ENCODE peak calls at places on chromosomes 2 and 18, in nine cellular contexts. U, A, R, B, V, Y, J, K and S are unnamed samples.

GRCh38 chr2:26717362-26717761 is 24.8 kb downstream of the KCNK3 start:
- DNase-seq in U (no peak), A (no peak), R (no peak), B (no peak), V (no peak), Y (no peak), J (no peak), K (no peak), S (no peak)

GRCh38 chr2:224909885-224910517 is 132.3 kb downstream of the DOCK10 start:
- DNase-seq in U (peak; percentile 84), A (no peak), R (no peak), B (no peak), V (peak; percentile 71), Y (no peak), J (peak; percentile 51), K (peak; percentile 62), S (no peak)

GRCh38 chr2:120346034-120346666 is at the start of gene INHBB:
- DNase-seq in U (no peak), A (peak; percentile 13), R (peak; percentile 37), B (peak; percentile 57), V (no peak), Y (no peak), J (no peak), K (no peak), S (no peak)

GRCh38 chr2:20403693-20404381 is 43.0 kb upstream of the RHOB start:
- DNase-seq in U (no peak), A (peak; percentile 6), R (no peak), B (no peak), V (no peak), Y (no peak), J (no peak), K (no peak), S (no peak)

GRCh38 chr2:85935746-85936208 is 47.0 kb upstream of the ST3GAL5 start:
- DNase-seq in U (no peak), A (no peak), R (no peak), B (no peak), V (no peak), Y (no peak), J (no peak), K (no peak), S (no peak)

GRCh38 chr2:237432484-237433092 is 18.6 kb upstream of the COL6A3 start:
- DNase-seq in U (no peak), A (no peak), R (no peak), B (no peak), V (peak; percentile 45), Y (no peak), J (no peak), K (no peak), S (no peak)

GRCh38 chr18:79395761-79396404 is at the start of gene NFATC1:
- DNase-seq in U (no peak), A (peak; percentile 67), R (peak; percentile 80), B (peak; percentile 90), V (peak; percentile 80), Y (peak; percentile 61), J (peak; percentile 86), K (peak; percentile 64), S (peak; percentile 71)

GRCh38 chr2:179790235-179790895 is 71.0 kb downstream of the ZNF385B start:
- DNase-seq in U (no peak), A (no peak), R (no peak), B (no peak), V (no peak), Y (no peak), J (no peak), K (no peak), S (no peak)

GRCh38 chr18:34729264-34729663 is 19.2 kb downstream of the DTNA start:
- DNase-seq in U (no peak), A (peak; percentile 27), R (no peak), B (peak; percentile 17), V (no peak), Y (peak; percentile 13), J (no peak), K (no peak), S (no peak)

GRCh38 chr2:157480182-157480961 is 36.5 kb upstream of the CYTIP start:
- DNase-seq in U (peak; percentile 70), A (peak; percentile 21), R (no peak), B (peak; percentile 14), V (peak; percentile 58), Y (no peak), J (peak; percentile 82), K (no peak), S (no peak)

GRCh38 chr2:44392338-44392943 is 30.7 kb downstream of the CAMKMT start:
- DNase-seq in U (no peak), A (peak; percentile 29), R (peak; percentile 64), B (no peak), V (no peak), Y (peak; percentile 58), J (no peak), K (peak; percentile 44), S (no peak)

GRCh38 chr2:140657657-140658056 is 1473.2 kb downstream of the LRP1B start:
- DNase-seq in U (no peak), A (no peak), R (no peak), B (no peak), V (no peak), Y (no peak), J (no peak), K (no peak), S (no peak)

GRCh38 chr2:67879586-67880290 is 183.1 kb downstream of the C1D start:
- DNase-seq in U (no peak), A (no peak), R (no peak), B (no peak), V (no peak), Y (no peak), J (no peak), K (no peak), S (no peak)

GRCh38 chr2:9714630-9715214 is 83.9 kb upstream of the YWHAQ start:
- DNase-seq in U (peak; percentile 90), A (no peak), R (peak; percentile 33), B (no peak), V (peak; percentile 74), Y (no peak), J (no peak), K (peak; percentile 68), S (no peak)

GRCh38 chr2:23649819-23650218 is 264.8 kb downstream of the KLHL29 start:
- DNase-seq in U (no peak), A (no peak), R (peak; percentile 28), B (no peak), V (no peak), Y (no peak), J (no peak), K (no peak), S (no peak)

GRCh38 chr2:235085476-235085875 is 133.7 kb downstream of the SH3BP4 start:
- DNase-seq in U (no peak), A (no peak), R (no peak), B (no peak), V (no peak), Y (no peak), J (no peak), K (no peak), S (no peak)

DNA sequence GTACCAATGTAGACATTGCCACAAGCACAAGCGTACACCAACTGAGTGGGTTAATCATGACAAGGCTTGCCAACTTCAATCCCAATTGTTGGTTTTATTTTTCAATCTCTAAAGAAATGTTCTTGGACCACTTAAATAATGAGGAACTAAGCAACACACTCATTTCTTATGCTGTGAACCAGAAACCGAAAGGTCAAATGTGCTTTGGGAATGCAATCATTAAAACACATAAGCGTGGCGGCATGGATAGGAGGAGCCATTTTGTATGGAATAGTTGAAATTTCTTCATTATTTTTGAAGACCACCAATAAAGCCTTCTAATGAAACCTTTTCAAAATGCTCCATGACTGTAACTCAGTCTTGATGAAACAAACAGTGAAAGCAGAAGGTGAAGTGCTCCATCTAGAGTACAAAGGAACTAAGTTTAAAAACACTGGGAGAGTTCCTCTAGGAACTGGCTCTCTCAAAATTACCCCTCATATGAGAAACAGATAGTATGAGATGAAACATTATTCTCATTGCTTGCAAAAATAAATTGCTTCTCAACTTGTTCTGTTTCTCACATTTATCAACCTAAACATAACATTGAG is 113.2 kb upstream of the CHST9 start:
- DNase-seq in U (no peak), A (no peak), R (no peak), B (no peak), V (no peak), Y (no peak), J (no peak), K (no peak), S (no peak)
- TF ChIP-seq CTCF in U (no peak), A (peak; percentile 30), R (peak; percentile 26), B (no peak), V (no peak), Y (peak; percentile 44), J (peak; percentile 64), K (no peak), S (no peak)

GRCh38 chr18:49206717-49207116 is 253.7 kb downstream of the DYM start:
- DNase-seq in U (no peak), A (no peak), R (no peak), B (no peak), V (no peak), Y (peak; percentile 16), J (no peak), K (no peak), S (no peak)
- TF ChIP-seq CTCF in U (no peak), A (no peak), R (no peak), B (no peak), V (no peak), Y (no peak), J (no peak), K (no peak), S (no peak)

DNA sequence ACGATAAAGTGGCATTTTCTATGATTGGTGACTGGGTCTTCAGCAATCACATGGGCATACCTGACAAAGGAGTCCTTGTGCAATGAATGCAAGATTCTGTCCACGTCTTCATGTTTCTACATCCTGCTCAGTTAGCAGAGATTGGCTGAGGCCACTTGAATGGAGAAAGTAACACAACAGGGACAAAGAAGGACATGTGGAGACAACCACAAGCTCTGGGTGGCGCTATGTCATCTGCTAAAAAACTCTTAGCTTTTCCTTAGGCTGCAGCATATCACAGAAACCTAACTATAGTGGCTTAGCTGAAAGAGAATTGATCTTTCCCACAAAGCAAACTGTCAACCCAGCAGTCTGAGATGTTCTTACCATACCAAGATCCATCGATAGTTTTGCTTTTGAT is 1109.7 kb downstream of the SOCS6 start:
- DNase-seq in U (no peak), A (no peak), R (peak; percentile 22), B (no peak), V (no peak), Y (no peak), J (no peak), K (no peak), S (no peak)
- TF ChIP-seq CTCF in U (no peak), A (no peak), R (peak; percentile 43), B (peak; percentile 30), V (no peak), Y (no peak), J (no peak), K (no peak), S (no peak)

GRCh38 chr18:62399781-62400308 is 74.7 kb downstream of the TNFRSF11A start:
- DNase-seq in U (no peak), A (peak; percentile 18), R (no peak), B (no peak), V (no peak), Y (no peak), J (no peak), K (no peak), S (no peak)
- TF ChIP-seq CTCF in U (no peak), A (no peak), R (peak; percentile 31), B (peak; percentile 32), V (no peak), Y (no peak), J (no peak), K (no peak), S (no peak)

DNA sequence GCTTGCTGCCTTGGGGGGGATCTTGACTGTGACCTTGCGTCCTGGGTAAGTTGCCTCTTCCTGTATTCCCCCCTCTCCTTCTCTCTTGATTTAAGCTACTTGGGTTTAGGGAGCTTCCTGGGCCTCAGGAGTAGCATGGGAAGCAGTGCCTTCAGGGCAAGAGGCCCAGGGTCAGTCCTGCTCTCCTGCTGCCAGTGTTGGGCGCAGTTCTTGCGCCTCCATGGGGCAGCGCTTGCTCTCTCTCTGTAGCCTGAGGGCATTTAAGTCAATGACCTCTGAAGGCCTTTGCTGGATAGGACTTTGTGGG is 164.1 kb downstream of the LDLRAD4 start:
- DNase-seq in U (peak; percentile 19), A (no peak), R (no peak), B (no peak), V (no peak), Y (no peak), J (no peak), K (no peak), S (no peak)
- TF ChIP-seq CTCF in U (no peak), A (no peak), R (no peak), B (no peak), V (no peak), Y (no peak), J (no peak), K (no peak), S (no peak)